ENCODE peak calls at places on chromosomes 2 and 18, in six cellular contexts. One of them, this sample, is unnamed.
A peak's percentile ranks its signal among the peaks of the same experiment; 100 is the strongest.

GRCh38 chr2:105291981-105292380 is 37.6 kb downstream of the TGFBRAP1 start:
- DNase-seq in adrenal gland: no peak
- DNase-seq in transverse colon: no peak
- DNase-seq in HCT116: no peak
- DNase-seq in upper lobe of left lung: no peak
- DNase-seq in heart left ventricle: no peak
- DNase-seq in this sample: no peak

GRCh38 chr2:204870053-204870452 is 324.8 kb downstream of the PARD3B start:
- DNase-seq in heart left ventricle: no peak
- DNase-seq in transverse colon: no peak
- DNase-seq in HCT116: no peak
- DNase-seq in upper lobe of left lung: no peak
- DNase-seq in adrenal gland: no peak
- DNase-seq in this sample: no peak

GRCh38 chr2:149077861-149078260 is 39.4 kb downstream of the LYPD6B start:
- DNase-seq in heart left ventricle: no peak
- DNase-seq in upper lobe of left lung: no peak
- DNase-seq in HCT116: no peak
- DNase-seq in adrenal gland: no peak
- DNase-seq in transverse colon: no peak
- DNase-seq in this sample: no peak

GRCh38 chr2:124959582-124959981 is 934.5 kb downstream of the CNTNAP5 start:
- DNase-seq in upper lobe of left lung: no peak
- DNase-seq in HCT116: no peak
- DNase-seq in adrenal gland: no peak
- DNase-seq in transverse colon: no peak
- DNase-seq in heart left ventricle: no peak
- DNase-seq in this sample: no peak

GRCh38 chr2:56757884-56758545 is 574.2 kb downstream of the CCDC85A start:
- DNase-seq in heart left ventricle: no peak
- DNase-seq in HCT116: no peak
- DNase-seq in transverse colon: no peak
- DNase-seq in upper lobe of left lung: no peak
- DNase-seq in adrenal gland: no peak
- DNase-seq in this sample: no peak

GRCh38 chr2:36530983-36531354 is 67.0 kb downstream of the FEZ2 start:
- DNase-seq in upper lobe of left lung: no peak
- DNase-seq in adrenal gland: no peak
- DNase-seq in heart left ventricle: peak; percentile 36
- DNase-seq in transverse colon: no peak
- DNase-seq in HCT116: no peak
- DNase-seq in this sample: no peak

GRCh38 chr2:64748561-64748960 is 94.8 kb upstream of the SERTAD2 start:
- DNase-seq in adrenal gland: no peak
- DNase-seq in HCT116: no peak
- DNase-seq in transverse colon: no peak
- DNase-seq in upper lobe of left lung: no peak
- DNase-seq in heart left ventricle: no peak
- DNase-seq in this sample: no peak

GRCh38 chr2:15932394-15933183 is 7.8 kb upstream of the MYCN start:
- DNase-seq in heart left ventricle: no peak
- DNase-seq in upper lobe of left lung: no peak
- DNase-seq in HCT116: no peak
- DNase-seq in transverse colon: no peak
- DNase-seq in adrenal gland: no peak
- DNase-seq in this sample: no peak

GRCh38 chr2:199186226-199186864 is 271.4 kb downstream of the SATB2 start:
- DNase-seq in heart left ventricle: no peak
- DNase-seq in HCT116: no peak
- DNase-seq in upper lobe of left lung: no peak
- DNase-seq in transverse colon: no peak
- DNase-seq in adrenal gland: no peak
- DNase-seq in this sample: no peak

GRCh38 chr2:61722311-61722710 is 131.5 kb downstream of the FAM161A start:
- DNase-seq in upper lobe of left lung: no peak
- DNase-seq in heart left ventricle: no peak
- DNase-seq in transverse colon: no peak
- DNase-seq in HCT116: no peak
- DNase-seq in adrenal gland: no peak
- DNase-seq in this sample: no peak

GRCh38 chr2:205563646-205564045 is 118.7 kb upstream of the NRP2 start:
- DNase-seq in adrenal gland: no peak
- DNase-seq in upper lobe of left lung: no peak
- DNase-seq in heart left ventricle: no peak
- DNase-seq in HCT116: peak; percentile 4
- DNase-seq in transverse colon: peak; percentile 42
- DNase-seq in this sample: no peak

GRCh38 chr2:31558401-31559295 is 22.1 kb downstream of the SRD5A2 start:
- DNase-seq in upper lobe of left lung: no peak
- DNase-seq in heart left ventricle: no peak
- DNase-seq in HCT116: no peak
- DNase-seq in adrenal gland: no peak
- DNase-seq in transverse colon: no peak
- DNase-seq in this sample: no peak

GRCh38 chr2:68839260-68839833 is 31.9 kb downstream of the BMP10 start:
- DNase-seq in transverse colon: no peak
- DNase-seq in heart left ventricle: no peak
- DNase-seq in HCT116: peak; percentile 10
- DNase-seq in upper lobe of left lung: no peak
- DNase-seq in adrenal gland: no peak
- DNase-seq in this sample: no peak

GRCh38 chr2:18445412-18446320 is 114.8 kb downstream of the RDH14 start:
- DNase-seq in upper lobe of left lung: no peak
- DNase-seq in heart left ventricle: no peak
- DNase-seq in transverse colon: no peak
- DNase-seq in HCT116: no peak
- DNase-seq in adrenal gland: no peak
- DNase-seq in this sample: no peak

GRCh38 chr18:37476611-37477295 is 88.8 kb downstream of the CELF4 start:
- DNase-seq in HCT116: no peak
- DNase-seq in adrenal gland: no peak
- DNase-seq in transverse colon: no peak
- DNase-seq in heart left ventricle: no peak
- DNase-seq in upper lobe of left lung: no peak
- DNase-seq in this sample: no peak

GRCh38 chr2:8431446-8432125 is 250.3 kb upstream of the ID2 start:
- DNase-seq in heart left ventricle: no peak
- DNase-seq in HCT116: no peak
- DNase-seq in transverse colon: no peak
- DNase-seq in adrenal gland: peak; percentile 43
- DNase-seq in upper lobe of left lung: no peak
- DNase-seq in this sample: no peak

GRCh38 chr2:3805120-3805519 is 101.7 kb downstream of the DCDC2C start:
- DNase-seq in transverse colon: no peak
- DNase-seq in heart left ventricle: no peak
- DNase-seq in upper lobe of left lung: no peak
- DNase-seq in HCT116: peak; percentile 23
- DNase-seq in adrenal gland: no peak
- DNase-seq in this sample: no peak

GRCh38 chr18:29501952-29502351 is 1325.0 kb upstream of the CDH2 start:
- DNase-seq in adrenal gland: no peak
- DNase-seq in transverse colon: no peak
- DNase-seq in heart left ventricle: no peak
- DNase-seq in HCT116: no peak
- DNase-seq in upper lobe of left lung: no peak
- DNase-seq in this sample: no peak

GRCh38 chr18:37967261-37967660 is 401.7 kb upstream of the CELF4 start:
- DNase-seq in transverse colon: no peak
- DNase-seq in heart left ventricle: no peak
- DNase-seq in upper lobe of left lung: no peak
- DNase-seq in HCT116: no peak
- DNase-seq in adrenal gland: no peak
- DNase-seq in this sample: no peak

GRCh38 chr18:10032331-10032979 is 118.6 kb downstream of the VAPA start:
- DNase-seq in HCT116: no peak
- DNase-seq in adrenal gland: no peak
- DNase-seq in transverse colon: no peak
- DNase-seq in upper lobe of left lung: peak; percentile 83
- DNase-seq in heart left ventricle: no peak
- DNase-seq in this sample: no peak

GRCh38 chr2:101517753-101518152 is 42.8 kb upstream of the RFX8 start:
- DNase-seq in heart left ventricle: no peak
- DNase-seq in adrenal gland: no peak
- DNase-seq in upper lobe of left lung: no peak
- DNase-seq in HCT116: no peak
- DNase-seq in transverse colon: no peak
- DNase-seq in this sample: no peak

GRCh38 chr2:151260492-151261239 is 997 bp downstream of the RBM43 start:
- DNase-seq in transverse colon: no peak
- DNase-seq in adrenal gland: no peak
- DNase-seq in heart left ventricle: no peak
- DNase-seq in HCT116: no peak
- DNase-seq in upper lobe of left lung: no peak
- DNase-seq in this sample: no peak

GRCh38 chr2:161586517-161587167 is 37.6 kb upstream of the SLC4A10 start:
- DNase-seq in transverse colon: no peak
- DNase-seq in heart left ventricle: no peak
- DNase-seq in adrenal gland: no peak
- DNase-seq in upper lobe of left lung: no peak
- DNase-seq in HCT116: peak; percentile 23
- DNase-seq in this sample: no peak

GRCh38 chr2:219441451-219442205 is 7.0 kb downstream of the SPEG start:
- DNase-seq in transverse colon: peak; percentile 55
- DNase-seq in HCT116: no peak
- DNase-seq in heart left ventricle: no peak
- DNase-seq in upper lobe of left lung: peak; percentile 89
- DNase-seq in adrenal gland: no peak
- DNase-seq in this sample: peak; percentile 31

DNA sequence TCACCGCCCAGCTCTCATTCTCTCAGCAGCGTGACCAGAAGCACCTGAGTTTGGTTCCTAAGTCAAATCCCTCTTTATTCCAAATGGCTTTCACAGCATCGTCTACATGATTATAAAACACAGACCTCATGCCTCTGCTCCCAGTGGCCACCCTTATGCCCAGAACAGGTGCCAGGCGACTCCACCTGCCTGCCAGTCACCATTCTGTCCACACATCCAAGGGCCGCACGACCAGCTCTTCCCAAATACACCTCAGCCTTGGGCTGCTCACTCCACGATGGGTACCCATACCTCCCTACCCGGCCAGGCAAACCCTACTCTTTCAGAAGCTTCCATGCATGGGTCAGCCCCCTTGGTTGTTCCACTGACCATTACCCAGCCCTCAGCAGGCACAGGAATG is 851.6 kb upstream of the SALL3 start:
- DNase-seq in HCT116: no peak
- DNase-seq in heart left ventricle: no peak
- DNase-seq in transverse colon: no peak
- DNase-seq in upper lobe of left lung: no peak
- DNase-seq in adrenal gland: no peak
- DNase-seq in this sample: no peak
- H3K9me3 ChIP-seq in HCT116: peaks cover 56% of the 10 kb centered on the region
- H3K9me3 ChIP-seq in heart left ventricle: no peaks in the 10 kb centered on the region
- H3K9me3 ChIP-seq in transverse colon: no peaks in the 10 kb centered on the region
- H3K9me3 ChIP-seq in upper lobe of left lung: no peaks in the 10 kb centered on the region
- H3K9me3 ChIP-seq in adrenal gland: no peaks in the 10 kb centered on the region
- H3K9me3 ChIP-seq in this sample: no peaks in the 10 kb centered on the region

DNA sequence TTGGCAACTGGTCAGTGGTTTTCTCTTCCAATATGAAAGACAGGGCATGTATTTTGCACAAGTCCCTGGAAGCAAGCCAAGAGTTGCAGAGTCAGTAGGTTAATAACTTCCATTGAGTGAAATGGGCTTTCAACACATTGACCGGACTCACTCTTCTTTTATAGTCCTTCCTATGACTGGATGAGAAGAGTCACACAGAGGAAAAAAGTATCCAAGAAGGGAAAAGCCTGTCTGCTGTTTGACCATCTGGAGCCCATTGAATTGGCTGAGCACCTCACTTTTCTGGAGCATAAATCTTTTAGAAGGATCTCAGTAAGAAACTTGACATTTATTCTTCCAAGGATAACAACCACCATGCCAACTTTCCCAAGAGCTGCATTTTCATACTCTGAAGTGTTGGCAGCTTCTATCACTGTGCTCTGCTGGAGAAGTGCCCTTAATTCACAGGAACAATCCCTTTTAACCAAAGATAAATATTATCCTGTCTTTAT is 45.4 kb downstream of the RASGRP3 start:
- DNase-seq in upper lobe of left lung: no peak
- DNase-seq in transverse colon: no peak
- DNase-seq in adrenal gland: no peak
- DNase-seq in heart left ventricle: peak; percentile 28
- DNase-seq in HCT116: no peak
- DNase-seq in this sample: no peak
- H3K27ac ChIP-seq in upper lobe of left lung: no peak overlapping the region
- H3K27ac ChIP-seq in transverse colon: no peak overlapping the region
- H3K27ac ChIP-seq in adrenal gland: no peak overlapping the region
- H3K27ac ChIP-seq in heart left ventricle: no peak overlapping the region
- H3K27ac ChIP-seq in HCT116: no peak overlapping the region
- H3K27ac ChIP-seq in this sample: no peak overlapping the region

GRCh38 chr2:74502147-74502719 is 2.8 kb upstream of the LBX2 start:
- DNase-seq in transverse colon: peak; percentile 75
- DNase-seq in heart left ventricle: no peak
- DNase-seq in HCT116: no peak
- DNase-seq in upper lobe of left lung: peak; percentile 79
- DNase-seq in adrenal gland: no peak
- DNase-seq in this sample: peak; percentile 83

GRCh38 chr2:74504591-74504990 is 2.9 kb downstream of the PCGF1 start:
- DNase-seq in adrenal gland: no peak
- DNase-seq in upper lobe of left lung: no peak
- DNase-seq in HCT116: no peak
- DNase-seq in heart left ventricle: no peak
- DNase-seq in transverse colon: no peak
- DNase-seq in this sample: no peak

GRCh38 chr2:74505448-74506246 is 1.8 kb downstream of the PCGF1 start:
- DNase-seq in HCT116: no peak
- DNase-seq in heart left ventricle: no peak
- DNase-seq in upper lobe of left lung: no peak
- DNase-seq in transverse colon: no peak
- DNase-seq in adrenal gland: no peak
- DNase-seq in this sample: no peak

GRCh38 chr2:74502720-74503505 is 3.5 kb upstream of the LBX2 start:
- DNase-seq in upper lobe of left lung: peak; percentile 93
- DNase-seq in transverse colon: peak; percentile 89
- DNase-seq in adrenal gland: peak; percentile 84
- DNase-seq in HCT116: peak; percentile 57
- DNase-seq in heart left ventricle: peak; percentile 85
- DNase-seq in this sample: peak; percentile 67

GRCh38 chr2:74503506-74504475 is 3.7 kb downstream of the PCGF1 start:
- DNase-seq in HCT116: no peak
- DNase-seq in adrenal gland: no peak
- DNase-seq in heart left ventricle: no peak
- DNase-seq in upper lobe of left lung: peak; percentile 51
- DNase-seq in transverse colon: no peak
- DNase-seq in this sample: no peak
- TF ChIP-seq POLR2A in HCT116: no peak
- TF ChIP-seq POLR2A in adrenal gland: no peak
- TF ChIP-seq POLR2A in heart left ventricle: no peak
- TF ChIP-seq POLR2A in upper lobe of left lung: no peak
- TF ChIP-seq POLR2A in transverse colon: no peak
- TF ChIP-seq POLR2A in this sample: no peak

DNA sequence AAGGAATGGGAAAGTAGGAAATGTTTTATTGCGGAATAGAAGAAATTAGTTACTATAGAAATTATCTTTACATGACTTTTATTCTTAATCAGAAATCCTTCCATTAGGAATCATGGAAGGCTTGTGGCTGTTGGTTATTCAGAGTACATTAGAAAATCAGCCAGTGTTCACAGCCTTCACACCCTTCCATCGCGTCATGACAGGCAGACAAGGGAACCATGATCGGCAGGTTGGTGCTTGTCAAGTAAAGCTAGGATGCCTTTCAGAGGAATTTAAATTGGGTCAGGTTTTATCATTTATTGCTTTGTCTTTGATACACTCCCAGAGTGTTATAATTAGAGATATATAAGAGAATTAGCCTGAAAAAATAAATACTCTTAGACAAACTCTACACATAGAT is 400.6 kb downstream of the THSD7B start:
- DNase-seq in upper lobe of left lung: no peak
- DNase-seq in adrenal gland: no peak
- DNase-seq in heart left ventricle: no peak
- DNase-seq in HCT116: no peak
- DNase-seq in transverse colon: no peak
- DNase-seq in this sample: no peak
- H3K9me3 ChIP-seq in upper lobe of left lung: no peaks in the 10 kb centered on the region
- H3K9me3 ChIP-seq in adrenal gland: no peaks in the 10 kb centered on the region
- H3K9me3 ChIP-seq in heart left ventricle: no peaks in the 10 kb centered on the region
- H3K9me3 ChIP-seq in HCT116: peaks cover 11% of the 10 kb centered on the region
- H3K9me3 ChIP-seq in transverse colon: no peaks in the 10 kb centered on the region
- H3K9me3 ChIP-seq in this sample: no peaks in the 10 kb centered on the region